ENCODE peak calls at places on chromosomes 16 and 17, in seven cellular contexts. Q, T, W, B, N, H and P are unnamed samples. For H3K9me3, the result is how much of the 10 kb centered on the place peaks cover.

GRCh38 chr16:56409195-56409594 is 16.1 kb downstream of the AMFR start:
- DNase-seq in H (no peak), T (no peak), B (no peak), Q (no peak), W (no peak), N (no peak), P (no peak)

GRCh38 chr16:82756283-82756599 is 129.5 kb downstream of the CDH13 start:
- DNase-seq in T (no peak), W (no peak), H (no peak), N (no peak), Q (no peak), B (no peak), P (no peak)

GRCh38 chr16:27168790-27169189 is 34.5 kb upstream of the KDM8 start:
- DNase-seq in B (no peak), N (no peak), W (no peak), H (no peak), T (no peak), Q (no peak), P (no peak)

GRCh38 chr16:50818380-50818779 is 76.5 kb downstream of the CYLD start:
- DNase-seq in T (no peak), N (no peak), Q (no peak), H (no peak), B (no peak), W (no peak), P (no peak)

GRCh38 chr17:74525781-74526288 is 5.4 kb downstream of the CD300LB start:
- DNase-seq in B (no peak), H (peak), W (no peak), Q (no peak), T (no peak), N (no peak), P (no peak)

GRCh38 chr16:68031951-68032350 is 8.9 kb downstream of the DUS2 start:
- DNase-seq in W (no peak), B (peak), H (peak), N (no peak), Q (no peak), T (no peak), P (no peak)

GRCh38 chr16:88742896-88743605 is 36.7 kb downstream of the CTU2 start:
- DNase-seq in W (no peak), T (no peak), N (no peak), H (no peak), B (no peak), Q (no peak), P (peak)

GRCh38 chr16:57601801-57602478 is 26.5 kb upstream of the ADGRG1 start:
- DNase-seq in N (peak), W (no peak), T (no peak), B (no peak), H (no peak), Q (no peak), P (no peak)

GRCh38 chr17:72977768-72978417 is 114.6 kb downstream of the SLC39A11 start:
- DNase-seq in H (no peak), T (no peak), N (no peak), B (no peak), W (no peak), Q (no peak), P (no peak)

GRCh38 chr16:73713817-73714495 is 582.7 kb upstream of the PSMD7 start:
- DNase-seq in T (no peak), B (peak), N (no peak), Q (no peak), W (peak), H (peak), P (no peak)

GRCh38 chr17:50831430-50832064 is 3.8 kb upstream of the WFIKKN2 start:
- DNase-seq in T (no peak), H (no peak), N (no peak), B (no peak), Q (no peak), W (no peak), P (no peak)

GRCh38 chr16:9042533-9042932 is 48.9 kb upstream of the HAPSTR1 start:
- DNase-seq in B (no peak), Q (no peak), H (no peak), N (no peak), W (peak), T (no peak), P (no peak)

GRCh38 chr16:85457366-85457765 is 155.8 kb upstream of the GSE1 start:
- DNase-seq in T (no peak), H (no peak), N (no peak), B (peak), Q (no peak), W (no peak), P (no peak)

GRCh38 chr16:87536795-87537142 is 43.9 kb upstream of the ZCCHC14 start:
- DNase-seq in H (no peak), B (no peak), T (no peak), Q (no peak), N (no peak), W (no peak), P (no peak)
- H3K9me3 ChIP-seq in H (under half), B (under half), T (under half), Q (under half), N (under half), W (under half), P (under half)

GRCh38 chr16:31810863-31811262 is 62.7 kb upstream of the ZNF267 start:
- DNase-seq in Q (no peak), B (no peak), N (no peak), T (no peak), H (no peak), W (no peak), P (no peak)

GRCh38 chr16:31807086-31807485 is 66.5 kb upstream of the ZNF267 start:
- DNase-seq in N (no peak), W (no peak), Q (no peak), T (no peak), H (no peak), B (no peak), P (no peak)
- H3K9me3 ChIP-seq in N (under half), W (under half), Q (under half), T (under half), H (under half), B (under half), P (under half)

DNA sequence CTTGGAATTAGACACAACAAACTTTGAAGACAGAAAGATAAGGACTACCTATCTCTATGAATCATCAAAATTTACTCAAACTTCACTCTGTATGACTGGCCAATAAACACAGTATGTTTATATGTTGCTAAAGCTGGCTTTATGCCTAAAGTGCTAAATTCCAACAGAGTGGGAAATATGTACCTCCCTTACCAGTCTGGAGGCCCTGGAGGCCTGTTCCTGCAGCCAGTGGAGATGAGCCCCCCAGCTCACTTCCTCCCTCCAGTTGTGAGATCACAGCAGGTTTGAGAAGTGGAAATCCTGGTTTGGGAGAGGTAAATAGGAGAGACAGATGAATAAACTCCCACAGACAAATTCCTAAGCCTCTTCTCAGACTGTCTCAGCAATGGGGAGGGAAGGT is 9.0 kb downstream of the ZNF23 start:
- DNase-seq in Q (no peak), T (no peak), N (no peak), W (no peak), H (no peak), B (no peak), P (no peak)
- H3K9me3 ChIP-seq in Q (under half), T (under half), N (under half), W (under half), H (under half), B (under half), P (half or more)

GRCh38 chr16:35733971-35734702 is 2274.7 kb downstream of the TP53TG3F start:
- DNase-seq in B (no peak), Q (no peak), N (no peak), H (no peak), W (no peak), T (no peak), P (no peak)
- H3K9me3 ChIP-seq in B (under half), Q (under half), N (under half), H (under half), W (under half), T (under half), P (half or more)

GRCh38 chr16:35748621-35749252 is 2289.3 kb downstream of the TP53TG3F start:
- DNase-seq in T (no peak), H (no peak), B (no peak), N (no peak), Q (no peak), W (no peak), P (no peak)
- H3K9me3 ChIP-seq in T (under half), H (under half), B (under half), N (under half), Q (under half), W (under half), P (half or more)

GRCh38 chr17:21595086-21595485 is 97.2 kb upstream of the KCNJ18 start:
- DNase-seq in N (no peak), W (no peak), Q (no peak), H (no peak), T (no peak), B (no peak), P (no peak)
- H3K9me3 ChIP-seq in N (under half), W (under half), Q (under half), H (under half), T (under half), B (under half), P (under half)

DNA sequence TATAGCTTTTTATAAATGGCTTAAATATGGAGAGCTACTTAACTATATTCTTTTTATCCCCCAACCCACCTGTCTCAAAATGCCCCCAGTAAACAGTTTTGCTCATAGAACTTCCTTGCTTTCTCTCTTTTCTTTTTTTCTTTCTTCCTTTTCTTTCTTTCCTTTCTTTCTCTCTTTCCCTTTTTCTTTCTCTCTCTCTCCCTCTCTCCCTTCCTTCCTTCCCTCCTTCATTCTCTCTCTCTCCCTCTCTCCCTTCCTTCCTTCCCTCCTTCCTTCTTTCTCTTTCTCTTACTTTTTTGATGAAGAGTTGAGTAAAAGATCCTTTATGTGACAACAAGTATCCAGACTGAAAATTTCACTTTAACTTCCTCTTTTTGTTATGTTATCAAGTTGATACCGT is 48.2 kb downstream of the KCNJ2 start:
- DNase-seq in T (no peak), B (no peak), W (no peak), Q (no peak), H (no peak), N (no peak), P (no peak)
- H3K9me3 ChIP-seq in T (under half), B (under half), W (under half), Q (under half), H (under half), N (under half), P (under half)

GRCh38 chr16:35302859-35303258 is 1843.4 kb downstream of the TP53TG3F start:
- DNase-seq in T (no peak), Q (no peak), W (no peak), B (no peak), N (no peak), H (no peak), P (no peak)
- H3K9me3 ChIP-seq in T (under half), Q (under half), W (under half), B (under half), N (under half), H (under half), P (under half)

GRCh38 chr16:2855536-2855935 is 2.4 kb downstream of the PRSS22 start:
- DNase-seq in Q (no peak), H (no peak), W (no peak), T (no peak), N (no peak), B (no peak), P (peak)

GRCh38 chr16:2856686-2857450 is 1.1 kb downstream of the PRSS22 start:
- DNase-seq in H (no peak), B (no peak), T (no peak), W (no peak), N (no peak), Q (no peak), P (no peak)

GRCh38 chr16:2857451-2858244 is at the start of gene PRSS22:
- DNase-seq in B (peak), N (peak), W (peak), T (no peak), Q (peak), H (peak), P (peak)

GRCh38 chr16:2854700-2855309 is 3.2 kb downstream of the PRSS22 start:
- DNase-seq in N (no peak), B (no peak), Q (no peak), T (no peak), W (no peak), H (no peak), P (peak)

GRCh38 chr16:2856061-2856670 is 1.8 kb downstream of the PRSS22 start:
- DNase-seq in Q (no peak), B (no peak), N (no peak), H (peak), W (no peak), T (no peak), P (no peak)
- H3K9me3 ChIP-seq in Q (under half), B (under half), N (under half), H (under half), W (under half), T (under half), P (under half)